ENCODE peak calls at places on chromosomes 7 and 10, in six cellular contexts. R is psoas muscle, C is mucosa of descending colon, J is cardiac muscle cell, S is MM.1S, O is right lobe of liver. A is an unnamed sample.

GRCh38 chr7:44978511-44979366 is at the start of gene MYO1G:
- DNase-seq in R (no peak), C (peak; percentile 94), J (no peak), S (no peak), O (peak; percentile 50), A (peak; percentile 82)

GRCh38 chr7:1811850-1812692 is 142.0 kb downstream of the ELFN1 start:
- DNase-seq in R (peak; percentile 56), C (no peak), J (peak; percentile 63), S (no peak), O (peak; percentile 66), A (no peak)

GRCh38 chr7:86747698-86748097 is 104.0 kb downstream of the GRM3 start:
- DNase-seq in R (no peak), C (no peak), J (no peak), S (no peak), O (no peak), A (no peak)

GRCh38 chr10:113475381-113475807 is 77.5 kb upstream of the HABP2 start:
- DNase-seq in R (no peak), C (no peak), J (no peak), S (no peak), O (no peak), A (no peak)

GRCh38 chr7:2123360-2123759 is 109.4 kb downstream of the MAD1L1 start:
- DNase-seq in R (no peak), C (no peak), J (no peak), S (no peak), O (no peak), A (no peak)

GRCh38 chr10:84348860-84349259 is 20.5 kb downstream of the CCSER2 start:
- DNase-seq in R (no peak), C (no peak), J (no peak), S (no peak), O (no peak), A (no peak)

GRCh38 chr10:2985729-2986232 is 81.6 kb upstream of the PFKP start:
- DNase-seq in R (no peak), C (peak; percentile 83), J (no peak), S (no peak), O (no peak), A (peak; percentile 55)

GRCh38 chr10:27998178-27998953 is 513 bp downstream of the ODAD2 start:
- DNase-seq in R (no peak), C (peak; percentile 47), J (peak; percentile 64), S (peak; percentile 44), O (peak; percentile 67), A (peak; percentile 55)

GRCh38 chr10:23078114-23078513 is 17.3 kb upstream of the MSRB2 start:
- DNase-seq in R (no peak), C (no peak), J (no peak), S (peak; percentile 53), O (no peak), A (no peak)

GRCh38 chr7:75879771-75880184 is 944 bp downstream of the RHBDD2 start:
- DNase-seq in R (no peak), C (no peak), J (no peak), S (no peak), O (no peak), A (no peak)

GRCh38 chr10:90276894-90277447 is 575.6 kb downstream of the KIF20B start:
- DNase-seq in R (no peak), C (no peak), J (no peak), S (no peak), O (no peak), A (no peak)

GRCh38 chr10:16905304-16905703 is 88.1 kb upstream of the RSU1 start:
- DNase-seq in R (no peak), C (no peak), J (no peak), S (no peak), O (no peak), A (no peak)

GRCh38 chr10:103709341-103709920 is 145.9 kb downstream of the SH3PXD2A start:
- DNase-seq in R (no peak), C (no peak), J (no peak), S (no peak), O (no peak), A (no peak)

GRCh38 chr7:86815556-86815955 is 171.8 kb downstream of the GRM3 start:
- DNase-seq in R (no peak), C (no peak), J (no peak), S (no peak), O (no peak), A (no peak)

GRCh38 chr7:155961241-155962190 is 149.3 kb upstream of the SHH start:
- DNase-seq in R (no peak), C (no peak), J (no peak), S (no peak), O (no peak), A (peak; percentile 68)

GRCh38 chr7:134364619-134365037 is 47.9 kb upstream of the SLC35B4 start:
- DNase-seq in R (no peak), C (no peak), J (no peak), S (no peak), O (no peak), A (no peak)

GRCh38 chr10:13650961-13651360 is 64.2 kb downstream of the PRPF18 start:
- DNase-seq in R (no peak), C (no peak), J (no peak), S (no peak), O (no peak), A (no peak)

GRCh38 chr10:47252093-47252780 is 47.8 kb upstream of the GDF10 start:
- DNase-seq in R (no peak), C (no peak), J (no peak), S (no peak), O (no peak), A (no peak)
- H3K4me1 ChIP-seq in R (no peaks in the 10 kb centered on the region), C (no peaks in the 10 kb centered on the region), J (no peaks in the 10 kb centered on the region), S (no peaks in the 10 kb centered on the region), O (no peaks in the 10 kb centered on the region), A (no peaks in the 10 kb centered on the region)

GRCh38 chr7:100397336-100398081 is 24.2 kb downstream of the PILRA start:
- DNase-seq in R (no peak), C (no peak), J (no peak), S (no peak), O (no peak), A (no peak)
- TF ChIP-seq CTCF in R (no peak), C (no peak), J (no peak), S (no peak), O (no peak), A (no peak)

GRCh38 chr10:299969-300368 is 164.7 kb downstream of the ZMYND11 start:
- DNase-seq in R (no peak), C (no peak), J (no peak), S (no peak), O (no peak), A (no peak)

GRCh38 chr10:298033-298432 is 162.8 kb downstream of the ZMYND11 start:
- DNase-seq in R (no peak), C (no peak), J (no peak), S (no peak), O (no peak), A (no peak)

GRCh38 chr10:301536-301935 is 166.3 kb downstream of the ZMYND11 start:
- DNase-seq in R (no peak), C (no peak), J (no peak), S (no peak), O (no peak), A (no peak)

GRCh38 chr10:305034-305433 is 169.8 kb downstream of the ZMYND11 start:
- DNase-seq in R (no peak), C (no peak), J (no peak), S (no peak), O (no peak), A (no peak)

DNA sequence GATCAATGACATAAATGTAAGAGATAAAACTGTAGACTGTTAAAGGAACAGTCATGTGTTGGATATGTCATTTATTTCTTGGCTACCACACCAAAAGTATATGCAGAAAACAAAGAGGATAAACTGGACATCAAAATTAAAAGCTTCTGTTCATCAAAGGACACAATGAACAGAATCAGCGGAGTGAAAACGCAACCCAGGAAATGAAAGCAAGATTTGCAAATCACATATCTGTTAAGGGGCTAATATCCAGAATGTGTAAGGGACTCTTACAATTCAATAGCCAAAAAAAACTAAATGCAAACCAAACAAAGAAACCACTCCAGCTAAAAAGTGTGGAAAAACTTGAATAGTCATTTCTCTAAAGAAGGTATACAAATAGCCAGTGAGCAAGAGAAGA is 164.3 kb downstream of the ZMYND11 start:
- DNase-seq in R (no peak), C (no peak), J (no peak), S (no peak), O (no peak), A (no peak)
- H3K4me3 ChIP-seq in R (no peak overlapping the region), C (no peak overlapping the region), J (no peak overlapping the region), S (no peak overlapping the region), O (no peak overlapping the region), A (no peak overlapping the region)

GRCh38 chr7:26195867-26196266 is 4.7 kb downstream of the HNRNPA2B1 start:
- DNase-seq in R (no peak), C (no peak), J (no peak), S (no peak), O (no peak), A (no peak)

GRCh38 chr7:26193432-26194206 is 6.9 kb downstream of the HNRNPA2B1 start:
- DNase-seq in R (no peak), C (no peak), J (no peak), S (no peak), O (no peak), A (no peak)

GRCh38 chr7:26196305-26196704 is 4.2 kb downstream of the HNRNPA2B1 start:
- DNase-seq in R (no peak), C (no peak), J (no peak), S (no peak), O (no peak), A (no peak)

GRCh38 chr7:26197153-26198115 is 3.1 kb downstream of the HNRNPA2B1 start:
- DNase-seq in R (no peak), C (no peak), J (no peak), S (no peak), O (no peak), A (no peak)

DNA sequence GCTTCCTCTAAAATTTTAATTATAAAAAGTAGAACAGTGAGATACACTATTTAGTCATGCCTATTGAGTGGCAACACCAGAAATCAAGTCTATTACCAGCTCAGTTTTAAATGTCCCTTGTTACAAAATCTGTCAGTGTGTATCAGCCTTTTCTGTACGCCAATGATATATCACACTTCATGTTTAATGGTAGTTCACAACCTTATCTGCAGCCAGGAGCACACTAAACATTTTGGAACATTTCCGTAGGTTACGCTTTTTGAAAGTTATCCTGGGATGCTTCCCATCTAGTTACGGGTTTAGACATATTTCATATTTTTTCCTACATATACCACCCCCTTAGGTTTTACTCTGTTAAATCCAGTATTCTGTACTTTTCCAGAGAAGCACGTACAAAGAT is 5.4 kb downstream of the HNRNPA2B1 start:
- DNase-seq in R (no peak), C (no peak), J (no peak), S (no peak), O (no peak), A (no peak)
- H3K4me1 ChIP-seq in R (peaks cover 67% of the 10 kb centered on the region), C (peaks cover 43% of the 10 kb centered on the region), J (peaks cover 10% of the 10 kb centered on the region), S (peaks cover 56% of the 10 kb centered on the region), O (peaks cover 62% of the 10 kb centered on the region), A (peaks cover 64% of the 10 kb centered on the region)

DNA sequence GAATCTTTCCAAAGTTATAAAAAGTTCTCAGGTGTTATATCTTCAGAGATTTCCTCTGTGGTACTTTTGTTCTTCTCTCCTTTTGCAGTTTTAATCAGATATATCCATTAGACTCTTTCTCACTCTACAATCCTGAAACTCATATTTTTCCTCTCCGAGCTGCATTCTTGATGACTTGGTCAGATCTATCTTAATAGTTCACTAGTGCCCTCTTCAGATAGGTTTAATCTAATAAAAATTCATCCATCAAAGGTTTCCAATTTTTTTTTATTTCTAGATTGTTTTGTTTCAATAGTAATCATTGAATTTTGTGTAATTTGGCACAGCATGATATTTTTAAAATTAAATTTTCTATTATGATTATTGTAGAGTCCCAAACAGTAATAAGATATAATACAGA is 21.8 kb upstream of the DGKB start:
- DNase-seq in R (no peak), C (no peak), J (no peak), S (no peak), O (no peak), A (no peak)
- TF ChIP-seq CTCF in R (no peak), C (no peak), J (no peak), S (no peak), O (peak; percentile 22), A (no peak)

A was measured in lower lobe of right lung.